ENCODE peak calls at places on chromosomes 11 and 22, in ten cellular contexts. I is endothelial cell, Q is left ventricle myocardium inferior, U is GM20000, A is IMR-90, H is WTC11, T is brain microvascular endothelial cell, G is WERI-Rb-1, M is mucosa of descending colon, F is progenitor cell of endocrine pancreas. W is an unnamed sample.
A peak's percentile ranks its signal among the peaks of the same experiment; 100 is the strongest.

GRCh38 chr11:78649361-78650215 is 74.9 kb upstream of the NARS2 start:
- DNase-seq in I (no peak), Q (no peak), M (no peak), F (no peak), A (no peak), U (no peak), T (no peak), G (no peak), H (no peak), W (no peak)

GRCh38 chr22:29039148-29039547 is 22.5 kb downstream of the C22orf31 start:
- DNase-seq in U (no peak), F (no peak), T (no peak), Q (no peak), H (no peak), M (no peak), A (no peak), I (no peak), G (no peak), W (no peak)

GRCh38 chr11:46826310-46827044 is 19.6 kb downstream of the CKAP5 start:
- DNase-seq in A (peak; percentile 68), H (peak; percentile 88), M (peak; percentile 87), T (peak; percentile 68), I (peak; percentile 83), Q (peak; percentile 89), F (peak; percentile 66), G (peak; percentile 60), U (peak; percentile 75), W (peak; percentile 77)

GRCh38 chr11:20113147-20113435 is 47.2 kb downstream of the DBX1 start:
- DNase-seq in A (no peak), G (no peak), U (no peak), Q (no peak), T (no peak), I (no peak), M (no peak), H (no peak), F (no peak), W (no peak)

GRCh38 chr11:6568191-6568918 is 35.1 kb downstream of the RRP8 start:
- DNase-seq in U (no peak), M (no peak), A (peak; percentile 65), I (no peak), T (peak; percentile 45), F (no peak), H (peak; percentile 61), Q (peak; percentile 51), G (no peak), W (peak; percentile 73)

GRCh38 chr11:65598258-65598699 is 2.7 kb upstream of the KCNK7 start:
- DNase-seq in H (no peak), F (no peak), A (no peak), Q (no peak), T (no peak), G (no peak), M (no peak), U (no peak), I (no peak), W (no peak)

GRCh38 chr11:106493751-106494150 is 416.3 kb downstream of the AASDHPPT start:
- DNase-seq in H (no peak), M (no peak), F (no peak), U (no peak), I (no peak), G (no peak), T (no peak), Q (no peak), A (peak; percentile 26), W (peak; percentile 30)

GRCh38 chr11:20131744-20132666 is 28.3 kb downstream of the DBX1 start:
- DNase-seq in M (peak; percentile 76), A (peak; percentile 55), U (peak; percentile 57), I (peak; percentile 67), F (peak; percentile 44), H (peak; percentile 80), Q (peak; percentile 59), G (peak; percentile 64), T (peak; percentile 53), W (peak; percentile 79)

GRCh38 chr11:118156531-118157185 is 4.0 kb upstream of the SCN4B start:
- DNase-seq in H (no peak), U (no peak), A (no peak), Q (no peak), M (no peak), G (peak; percentile 68), T (no peak), F (no peak), I (no peak), W (no peak)

GRCh38 chr11:130312046-130312445 is 2.7 kb downstream of the ZBTB44 start:
- DNase-seq in U (no peak), Q (no peak), T (no peak), G (no peak), M (no peak), F (no peak), A (no peak), H (no peak), I (no peak), W (no peak)

GRCh38 chr11:69152748-69153446 is 2.8 kb upstream of the SMIM38 start:
- DNase-seq in U (no peak), H (no peak), Q (no peak), M (no peak), F (no peak), T (no peak), I (no peak), G (no peak), A (no peak), W (no peak)

GRCh38 chr11:6557063-6557462 is 46.4 kb downstream of the RRP8 start:
- DNase-seq in H (no peak), U (no peak), A (no peak), G (no peak), T (no peak), I (no peak), Q (no peak), F (no peak), M (no peak), W (no peak)

GRCh38 chr11:3147257-3147619 is 17.9 kb downstream of the OSBPL5 start:
- DNase-seq in U (no peak), G (no peak), T (no peak), A (no peak), I (no peak), H (no peak), F (no peak), M (no peak), Q (peak; percentile 68), W (no peak)

GRCh38 chr22:38674888-38675287 is 6.9 kb upstream of the TOMM22 start:
- DNase-seq in T (no peak), A (no peak), F (no peak), Q (no peak), M (no peak), H (no peak), G (no peak), I (no peak), U (no peak), W (no peak)

GRCh38 chr22:27173530-27173929 is 516.1 kb downstream of the MIAT start:
- DNase-seq in I (no peak), A (no peak), H (no peak), M (no peak), F (no peak), Q (no peak), G (no peak), T (no peak), U (no peak), W (no peak)

GRCh38 chr11:86865436-86865835 is 65.1 kb downstream of the PRSS23 start:
- DNase-seq in M (no peak), G (no peak), H (no peak), F (no peak), Q (no peak), T (no peak), I (no peak), A (no peak), U (no peak), W (no peak)

GRCh38 chr22:49021097-49021925 is 806.4 kb downstream of the BRD1 start:
- DNase-seq in F (no peak), T (no peak), G (peak; percentile 18), M (no peak), Q (no peak), U (no peak), H (no peak), A (no peak), I (no peak), W (no peak)
- TF ChIP-seq CTCF in F (no peak), T (no peak), G (no peak), M (no peak), Q (no peak), U (no peak), H (no peak), A (no peak), I (no peak), W (no peak)

GRCh38 chr22:47275479-47276218 is 513.2 kb downstream of the TBC1D22A start:
- DNase-seq in M (no peak), I (no peak), A (no peak), H (peak; percentile 35), U (no peak), T (no peak), G (no peak), F (no peak), Q (no peak), W (peak; percentile 24)
- TF ChIP-seq CTCF in M (no peak), I (no peak), A (no peak), H (no peak), U (no peak), T (peak; percentile 11), G (peak; percentile 28), F (no peak), Q (no peak), W (peak; percentile 16)

GRCh38 chr11:120912504-120912903 is 111.4 kb upstream of the TBCEL start:
- DNase-seq in Q (no peak), H (no peak), T (peak; percentile 27), M (no peak), G (no peak), A (peak; percentile 57), I (no peak), F (no peak), U (peak; percentile 54), W (peak; percentile 27)
- TF ChIP-seq CTCF in Q (peak; percentile 58), H (no peak), T (peak; percentile 49), M (no peak), G (peak; percentile 72), A (peak; percentile 43), I (no peak), F (peak; percentile 39), U (peak; percentile 31), W (peak; percentile 42)

DNA sequence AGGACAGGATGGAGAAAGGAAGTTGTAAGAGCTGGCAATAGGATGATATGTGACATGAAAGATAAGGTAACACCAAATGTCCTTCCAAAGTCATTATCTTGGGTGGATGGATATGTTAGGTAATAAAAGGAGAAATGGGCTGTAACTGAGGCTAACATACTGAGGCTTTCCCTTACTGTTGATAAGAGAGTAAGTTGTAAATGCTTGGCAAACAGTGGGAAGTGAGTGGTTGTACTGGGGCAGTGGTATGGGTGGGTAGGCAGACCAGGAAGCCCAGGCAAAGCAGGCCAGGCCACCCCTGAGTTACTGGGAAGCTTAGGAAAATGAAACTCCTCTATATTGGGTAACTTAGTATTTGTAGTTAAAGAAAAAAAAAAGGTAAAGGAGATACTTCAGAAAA is 73.7 kb downstream of the ARHGAP42 start:
- DNase-seq in G (no peak), H (no peak), U (no peak), A (no peak), I (no peak), F (no peak), Q (no peak), M (no peak), T (no peak), W (no peak)
- TF ChIP-seq CTCF in G (no peak), H (no peak), U (no peak), A (no peak), I (no peak), F (no peak), Q (no peak), M (no peak), T (no peak), W (no peak)